ENCODE peak calls at places on chromosome 11, in five cellular contexts. J is left lung; Z is effector memory CD4-positive, alpha-beta T cell; X is Peyer's patch; V is CD8-positive, alpha-beta memory T cell. B is an unnamed sample.

GRCh38 chr11:2825886-2826678 is 59.5 kb downstream of the CDKN1C start:
- DNase-seq in J (peak; percentile 76), Z (no peak), X (no peak), V (no peak), B (no peak)

GRCh38 chr11:75238595-75239245 is 1.9 kb upstream of the TPBGL start:
- DNase-seq in J (no peak), Z (no peak), X (no peak), V (no peak), B (peak; percentile 38)

GRCh38 chr11:71309181-71309580 is 56.8 kb upstream of the SHANK2 start:
- DNase-seq in J (no peak), Z (no peak), X (peak; percentile 12), V (no peak), B (no peak)

GRCh38 chr11:2164081-2164480 is 3.1 kb upstream of the INS start:
- DNase-seq in J (no peak), Z (no peak), X (no peak), V (no peak), B (no peak)

GRCh38 chr11:29328961-29329441 is 687.8 kb downstream of the KCNA4 start:
- DNase-seq in J (no peak), Z (no peak), X (no peak), V (no peak), B (no peak)

GRCh38 chr11:6825333-6825744 is 20.1 kb upstream of the OR10A5 start:
- DNase-seq in J (no peak), Z (no peak), X (no peak), V (no peak), B (no peak)

GRCh38 chr11:1983601-1983961 is 14.1 kb downstream of the H19 start:
- DNase-seq in J (peak; percentile 15), Z (no peak), X (no peak), V (no peak), B (peak; percentile 1)

GRCh38 chr11:27496461-27496860 is 10.1 kb downstream of the LIN7C start:
- DNase-seq in J (no peak), Z (no peak), X (no peak), V (no peak), B (no peak)

GRCh38 chr11:18765554-18765953 is 26.0 kb downstream of the PTPN5 start:
- DNase-seq in J (no peak), Z (no peak), X (no peak), V (no peak), B (no peak)

GRCh38 chr11:120337133-120337895 is 1.1 kb downstream of the ARHGEF12 start:
- DNase-seq in J (peak; percentile 43), Z (no peak), X (peak; percentile 59), V (no peak), B (no peak)

GRCh38 chr11:44592125-44592643 is 26.7 kb downstream of the CD82 start:
- DNase-seq in J (no peak), Z (no peak), X (no peak), V (no peak), B (no peak)

GRCh38 chr11:93686812-93687211 is 25.3 kb downstream of the CEP295 start:
- DNase-seq in J (no peak), Z (no peak), X (no peak), V (no peak), B (no peak)

GRCh38 chr11:113021111-113021510 is 59.9 kb downstream of the NCAM1 start:
- DNase-seq in J (no peak), Z (no peak), X (no peak), V (no peak), B (no peak)

GRCh38 chr11:119483341-119483880 is 60.4 kb upstream of the THY1 start:
- DNase-seq in J (no peak), Z (no peak), X (peak; percentile 27), V (no peak), B (peak; percentile 29)

GRCh38 chr11:59560290-59560701 is 49.0 kb downstream of the OR4D9 start:
- DNase-seq in J (no peak), Z (peak; percentile 58), X (no peak), V (peak; percentile 71), B (peak; percentile 96)

GRCh38 chr11:5767056-5767455 is 13.0 kb downstream of the OR52N4 start:
- DNase-seq in J (no peak), Z (no peak), X (no peak), V (no peak), B (no peak)

GRCh38 chr11:125348704-125349635 is 147.1 kb downstream of the FEZ1 start:
- DNase-seq in J (no peak), Z (no peak), X (peak; percentile 56), V (peak; percentile 20), B (peak; percentile 95)

GRCh38 chr11:75276696-75277095 is 36.1 kb downstream of the TPBGL start:
- DNase-seq in J (no peak), Z (no peak), X (no peak), V (no peak), B (peak; percentile 44)

GRCh38 chr11:123393312-123393927 is 36.6 kb upstream of the GRAMD1B start:
- DNase-seq in J (no peak), Z (no peak), X (no peak), V (no peak), B (no peak)

GRCh38 chr11:123231263-123231662 is 36.2 kb upstream of the CLMP start:
- DNase-seq in J (no peak), Z (no peak), X (no peak), V (no peak), B (no peak)

GRCh38 chr11:28858076-28858475 is 749.9 kb downstream of the METTL15 start:
- DNase-seq in J (no peak), Z (no peak), X (no peak), V (no peak), B (no peak)

GRCh38 chr11:46554205-46555162 is 39.3 kb downstream of the AMBRA1 start:
- DNase-seq in J (no peak), Z (no peak), X (no peak), V (no peak), B (peak; percentile 72)

GRCh38 chr11:16788141-16789060 is 50.0 kb downstream of the C11orf58 start:
- DNase-seq in J (peak; percentile 75), Z (peak; percentile 3), X (peak; percentile 80), V (peak; percentile 43), B (peak; percentile 94)

GRCh38 chr11:79097279-79097875 is 343.5 kb downstream of the TENM4 start:
- DNase-seq in J (no peak), Z (no peak), X (no peak), V (no peak), B (no peak)

GRCh38 chr11:120181446-120181992 is 29.3 kb upstream of the OAF start:
- DNase-seq in J (no peak), Z (no peak), X (no peak), V (no peak), B (no peak)

GRCh38 chr11:129864811-129865210 is 30.6 kb downstream of the NFRKB start:
- DNase-seq in J (no peak), Z (no peak), X (no peak), V (no peak), B (no peak)

GRCh38 chr11:15987044-15987443 is 369.3 kb downstream of the SOX6 start:
- DNase-seq in J (no peak), Z (no peak), X (no peak), V (no peak), B (no peak)

GRCh38 chr11:94796863-94797262 is 28.7 kb downstream of the AMOTL1 start:
- DNase-seq in J (no peak), Z (no peak), X (no peak), V (no peak), B (no peak)

GRCh38 chr11:5809905-5810792 is 1.4 kb downstream of the OR52N2 start:
- DNase-seq in J (no peak), Z (no peak), X (no peak), V (no peak), B (no peak)

GRCh38 chr11:118343248-118343647 is 743 bp upstream of the CD3D start:
- DNase-seq in J (no peak), Z (no peak), X (no peak), V (no peak), B (no peak)

GRCh38 chr11:127789887-127790286 is 789.3 kb upstream of the KIRREL3 start:
- DNase-seq in J (no peak), Z (no peak), X (peak; percentile 48), V (no peak), B (peak; percentile 81)

GRCh38 chr11:131370901-131371790 is 731 bp downstream of the NTM start:
- DNase-seq in J (no peak), Z (no peak), X (no peak), V (no peak), B (no peak)

GRCh38 chr11:131370090-131370751 is at the start of gene NTM:
- DNase-seq in J (no peak), Z (no peak), X (no peak), V (no peak), B (no peak)

DNA sequence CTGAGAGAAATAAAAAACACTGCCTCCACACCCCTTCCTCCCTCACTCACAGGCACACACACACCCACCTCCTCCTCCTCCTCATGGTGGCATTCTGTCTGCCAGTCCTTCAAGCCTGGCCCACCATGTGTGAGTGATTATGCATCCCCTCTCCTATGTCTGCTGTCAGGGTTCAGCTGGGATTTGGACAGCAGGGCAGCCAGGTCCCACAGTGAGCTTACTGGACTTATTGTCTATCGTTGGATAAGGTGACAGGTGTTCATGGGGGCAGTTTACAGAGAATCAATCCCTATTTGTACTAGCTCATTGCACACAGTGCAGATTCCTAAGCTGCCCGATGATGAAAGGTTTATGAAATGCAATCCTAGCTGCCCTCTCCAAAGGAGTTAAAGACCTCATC is 4.8 kb upstream of the NTM start:
- DNase-seq in J (no peak), Z (no peak), X (no peak), V (no peak), B (no peak)
- H3K4me1 ChIP-seq in J (no peaks in the 10 kb centered on the region), Z (no peaks in the 10 kb centered on the region), X (no peaks in the 10 kb centered on the region), V (no peaks in the 10 kb centered on the region), B (no peaks in the 10 kb centered on the region)

GRCh38 chr11:35087648-35088047 is 51.3 kb upstream of the CD44 start:
- DNase-seq in J (no peak), Z (no peak), X (no peak), V (no peak), B (no peak)
- H3K27ac ChIP-seq in J (peak overlapping the region; percentile 59), Z (no peak overlapping the region), X (no peak overlapping the region), V (no peak overlapping the region), B (no peak overlapping the region)

DNA sequence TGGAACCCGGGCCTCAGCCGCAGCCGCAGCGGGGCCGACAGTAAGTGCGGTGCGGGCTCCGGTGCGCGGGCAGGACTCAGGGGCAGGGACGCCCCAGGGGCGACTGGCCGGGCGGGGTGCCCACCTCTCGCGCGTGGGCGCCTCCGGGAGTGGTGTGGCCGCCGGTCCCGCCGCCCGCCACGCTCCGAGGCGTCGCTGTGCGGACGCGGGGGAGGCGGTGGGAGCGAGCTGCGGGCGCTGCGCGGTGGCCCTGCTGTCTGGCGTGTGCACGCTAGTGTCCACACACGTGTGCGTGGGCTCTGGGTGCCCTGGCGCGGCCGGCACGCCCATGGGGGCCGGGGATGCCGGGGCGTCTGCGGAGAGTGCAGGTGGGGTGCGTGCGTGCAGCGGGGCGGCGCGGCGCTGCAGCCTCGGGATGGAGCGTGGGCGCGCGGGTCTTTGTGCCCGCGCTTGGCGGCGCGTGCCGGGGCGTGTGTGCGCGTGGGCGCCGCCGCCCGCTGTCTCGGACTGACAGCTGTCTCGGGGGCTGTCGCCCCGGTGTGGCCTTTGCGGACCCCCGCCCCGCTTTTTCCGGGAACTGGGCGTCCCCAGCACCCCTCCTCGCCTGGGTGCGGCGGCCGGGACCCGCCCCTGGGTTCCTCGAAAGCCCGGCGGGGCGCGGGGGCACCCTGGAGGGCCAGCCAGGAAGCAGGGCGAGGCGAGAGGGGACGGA is 800 bp downstream of the KCNK4 start:
- DNase-seq in J (no peak), Z (no peak), X (peak; percentile 48), V (no peak), B (no peak)
- H3K4me3 ChIP-seq in J (peak overlapping the region; percentile 14), Z (peak overlapping the region; percentile 42), X (peak overlapping the region; percentile 5), V (no peak overlapping the region), B (no peak overlapping the region)

DNA sequence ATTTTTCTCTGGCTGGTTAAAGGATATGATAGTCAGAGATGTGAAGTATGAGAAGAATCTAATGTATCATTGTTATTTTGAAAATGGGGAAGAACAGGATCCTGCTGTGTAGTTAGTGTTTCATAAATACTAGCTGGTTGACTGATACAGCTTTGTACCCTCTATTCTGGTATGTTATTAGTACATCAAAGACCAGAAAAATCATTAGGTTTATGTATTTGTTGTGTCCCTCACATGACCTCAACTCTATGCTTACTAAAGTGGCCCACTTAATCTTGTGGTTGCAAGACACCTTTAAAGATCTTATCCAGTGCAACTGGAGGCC is 35.3 kb downstream of the C2CD3 start:
- DNase-seq in J (no peak), Z (no peak), X (no peak), V (no peak), B (no peak)
- H3K4me1 ChIP-seq in J (peaks cover 4% of the 10 kb centered on the region), Z (no peaks in the 10 kb centered on the region), X (no peaks in the 10 kb centered on the region), V (no peaks in the 10 kb centered on the region), B (no peaks in the 10 kb centered on the region)